ENCODE peak calls at places on chromosomes 13 and 19, in five cellular contexts. F is stomach, K is Peyer's patch, T is nephron progenitor cell, C is GM13976. P is an unnamed sample.

GRCh38 chr19:16262618-16263017 is 62.0 kb upstream of the KLF2 start:
- DNase-seq in F (peak; percentile 95), K (no peak), T (no peak), C (no peak), P (peak; percentile 48)

GRCh38 chr13:106568225-106569003 is 477 bp upstream of the ARGLU1 start:
- DNase-seq in C (no peak), F (no peak), K (no peak), T (no peak), P (no peak)

GRCh38 chr13:28522871-28523270 is 27.9 kb upstream of the FLT1 start:
- DNase-seq in K (no peak), T (no peak), C (no peak), F (no peak), P (no peak)

GRCh38 chr19:18450934-18451836 is 13.3 kb upstream of the ISYNA1 start:
- DNase-seq in F (peak; percentile 91), T (peak; percentile 97), C (peak; percentile 94), K (peak; percentile 92), P (peak; percentile 79)

GRCh38 chr19:18366027-18366435 is 19.9 kb upstream of the GDF15 start:
- DNase-seq in C (no peak), K (no peak), T (no peak), F (no peak), P (no peak)

GRCh38 chr19:45920458-45920857 is 5.9 kb upstream of the NANOS2 start:
- DNase-seq in C (no peak), F (no peak), T (no peak), K (no peak), P (no peak)

GRCh38 chr19:16417660-16418596 is 53.8 kb downstream of the EPS15L1 start:
- DNase-seq in T (peak; percentile 75), C (peak; percentile 91), F (peak; percentile 75), K (peak; percentile 66), P (peak; percentile 39)

GRCh38 chr13:36000028-36000427 is 131.2 kb downstream of the DCLK1 start:
- DNase-seq in F (no peak), C (no peak), K (no peak), T (no peak), P (no peak)

GRCh38 chr19:47035127-47035494 is 13.3 kb downstream of the TMEM160 start:
- DNase-seq in F (no peak), C (no peak), T (peak; percentile 36), K (no peak), P (no peak)

GRCh38 chr13:48505597-48506091 is 27.2 kb downstream of the RCBTB2 start:
- DNase-seq in C (peak; percentile 56), T (no peak), K (no peak), F (no peak), P (no peak)

GRCh38 chr13:25709088-25709487 is 337.3 kb downstream of the ATP8A2 start:
- DNase-seq in K (no peak), C (no peak), T (no peak), F (no peak), P (no peak)

GRCh38 chr13:109672545-109672944 is 113.8 kb downstream of the IRS2 start:
- DNase-seq in K (no peak), C (no peak), T (no peak), F (no peak), P (no peak)

GRCh38 chr19:13610042-13610691 is 103.9 kb upstream of the CACNA1A start:
- DNase-seq in K (peak; percentile 53), T (no peak), C (no peak), F (peak; percentile 29), P (no peak)
- TF ChIP-seq CTCF in K (no peak), T (no peak), C (no peak), F (no peak), P (no peak)

GRCh38 chr19:50046649-50047503 is 21.1 kb downstream of the ZNF473 start:
- DNase-seq in T (peak; percentile 30), F (peak; percentile 29), K (no peak), C (no peak), P (no peak)
- TF ChIP-seq CTCF in T (peak; percentile 35), F (no peak), K (peak; percentile 64), C (peak; percentile 32), P (no peak)

DNA sequence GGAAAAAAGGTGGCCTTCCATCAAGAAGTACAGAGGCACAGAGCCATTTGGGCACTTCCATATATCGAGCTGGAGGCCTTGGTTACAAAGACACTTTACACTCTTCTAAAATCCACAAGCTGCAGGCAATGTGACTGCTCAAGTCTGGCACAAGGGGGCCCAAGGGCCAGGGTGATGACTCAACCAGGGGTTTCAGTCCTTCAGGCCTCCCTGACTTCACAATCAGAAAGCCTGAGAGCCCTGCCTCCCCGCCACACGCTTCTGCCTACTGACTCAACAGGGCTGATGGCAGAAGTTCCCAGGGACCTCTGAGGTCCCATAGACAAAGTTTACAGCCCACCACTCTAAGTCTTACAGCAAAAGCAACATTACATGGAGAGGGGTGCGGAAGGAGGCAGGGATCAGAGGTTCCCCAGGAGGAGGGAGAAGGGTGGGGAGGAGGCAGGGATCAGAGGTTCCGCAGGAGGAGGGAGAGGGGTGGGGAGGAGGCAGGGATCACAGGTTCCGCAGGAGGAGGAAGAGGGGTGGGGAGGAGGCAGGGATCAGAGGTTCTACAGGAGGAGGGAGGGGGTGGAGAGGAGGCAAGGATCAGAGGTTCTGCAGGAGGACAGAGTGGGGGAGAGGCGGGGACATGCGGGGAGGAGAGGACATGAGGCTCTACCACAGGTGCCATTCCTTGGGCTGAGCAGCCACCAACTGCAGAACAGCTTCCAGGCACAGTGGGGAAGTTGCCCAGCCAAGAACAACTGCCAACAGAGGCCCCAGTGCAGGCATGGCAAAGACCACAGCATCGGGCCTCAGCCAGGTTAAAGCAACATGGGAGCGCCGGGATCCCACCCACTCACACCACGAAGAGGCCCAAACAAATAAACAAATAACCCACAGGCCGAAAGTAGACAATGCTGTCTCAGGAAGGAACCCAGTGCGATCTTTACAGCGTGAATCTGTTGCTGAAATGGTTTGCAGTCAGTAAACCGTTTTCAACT is 52.0 kb downstream of the SLC7A1 start:
- DNase-seq in T (no peak), K (peak; percentile 81), F (no peak), C (peak; percentile 81), P (no peak)
- TF ChIP-seq CTCF in T (no peak), K (peak; percentile 6), F (no peak), C (peak; percentile 23), P (no peak)

GRCh38 chr19:11970174-11970573 is 5.3 kb downstream of the ZNF763 start:
- DNase-seq in F (no peak), K (no peak), T (no peak), C (no peak), P (no peak)

GRCh38 chr19:11963566-11964355 is 1.1 kb upstream of the ZNF763 start:
- DNase-seq in K (peak; percentile 73), F (peak; percentile 76), C (peak; percentile 81), T (peak; percentile 82), P (peak; percentile 53)

GRCh38 chr19:11964858-11965645 is at the start of gene ZNF763:
- DNase-seq in T (peak; percentile 94), F (peak; percentile 96), K (peak; percentile 96), C (peak; percentile 92), P (peak; percentile 85)

DNA sequence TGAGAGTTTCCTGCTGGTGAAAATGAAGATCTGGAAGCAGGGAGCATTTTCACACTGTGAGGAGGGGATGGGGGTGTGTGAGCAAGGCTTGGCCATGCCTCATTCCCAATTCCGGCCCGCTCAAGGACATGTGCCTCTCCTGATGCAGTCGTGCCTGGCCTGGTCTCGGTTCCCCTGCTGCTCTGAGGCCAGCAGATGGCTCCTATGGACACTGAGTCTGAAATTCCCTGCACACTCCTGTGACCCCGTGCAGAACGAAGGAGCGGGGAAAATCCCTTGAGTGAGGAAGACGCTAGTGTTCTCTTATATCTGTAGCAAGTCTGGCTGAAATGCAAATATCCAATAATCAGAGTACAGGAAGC is 363 bp upstream of the ZNF763 start:
- DNase-seq in K (no peak), C (no peak), F (no peak), T (no peak), P (no peak)
- TF ChIP-seq CTCF in K (no peak), C (peak; percentile 31), F (no peak), T (no peak), P (no peak)

DNA sequence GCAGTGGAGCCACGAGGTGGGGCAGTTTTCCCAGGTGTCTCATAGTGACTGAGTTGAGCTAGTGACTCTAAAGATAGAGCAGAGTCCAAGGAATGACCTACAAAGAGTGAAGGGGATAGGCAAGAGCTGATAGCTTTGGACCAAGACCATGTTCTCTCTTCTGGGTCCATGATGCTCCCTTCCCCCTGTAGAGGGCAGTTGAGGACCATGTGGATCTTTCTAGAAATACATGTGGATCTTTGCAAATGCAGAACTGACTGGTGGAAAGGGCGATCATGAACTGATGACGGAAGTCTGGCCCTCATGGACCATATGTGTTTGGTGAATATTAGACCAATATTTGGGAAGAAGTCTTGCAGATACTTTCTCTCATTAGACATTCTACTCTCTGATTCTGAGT is 6.9 kb downstream of the PSG1 start:
- DNase-seq in K (no peak), T (no peak), C (no peak), F (no peak), P (no peak)
- TF ChIP-seq CTCF in K (no peak), T (no peak), C (no peak), F (no peak), P (no peak)

DNA sequence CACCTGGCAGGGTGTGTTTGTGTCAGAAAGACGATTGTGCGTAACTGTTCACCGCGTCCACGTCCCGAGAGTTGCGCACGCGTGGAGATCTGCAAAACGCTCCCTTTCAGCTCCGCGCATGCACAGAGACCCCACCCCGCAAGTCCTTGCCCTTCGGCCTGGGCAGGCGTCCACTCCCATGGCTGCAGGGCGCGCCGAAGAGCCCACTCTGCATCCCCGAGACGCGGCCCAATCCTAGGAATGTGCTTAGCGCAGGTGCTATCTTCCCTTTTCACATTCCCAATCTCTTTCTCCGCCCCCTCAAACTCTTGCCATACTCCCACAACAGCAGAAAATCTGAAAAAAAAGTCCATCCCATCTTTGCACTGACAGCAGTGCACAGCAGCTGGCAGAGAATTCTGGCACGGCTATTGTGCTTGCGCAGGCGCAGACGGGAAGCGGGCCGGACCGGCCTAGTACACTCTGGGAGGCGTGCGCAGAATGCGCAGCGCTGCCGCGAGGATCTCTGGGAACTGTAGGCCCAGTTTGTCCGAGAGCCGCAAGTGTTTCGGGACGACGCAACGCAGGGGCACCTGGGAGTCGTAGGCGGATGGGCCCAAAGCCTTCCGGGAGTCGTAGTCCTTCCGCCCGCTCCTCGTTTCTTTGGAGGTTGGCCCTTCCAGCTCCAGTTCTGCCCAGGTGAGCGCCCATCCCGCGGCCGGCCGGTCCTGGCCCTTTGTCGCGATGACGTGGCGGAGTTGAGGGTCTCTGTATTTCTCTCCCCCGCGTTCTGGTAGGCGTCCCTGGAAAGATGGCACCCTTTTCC is 23.1 kb downstream of the ZNF175 start:
- DNase-seq in K (peak; percentile 98), T (peak; percentile 98), C (peak; percentile 98), F (peak; percentile 99), P (peak; percentile 95)
- TF ChIP-seq CTCF in K (no peak), T (no peak), C (no peak), F (no peak), P (no peak)

GRCh38 chr19:7497292-7497691 is 8.5 kb upstream of the PEX11G start:
- DNase-seq in C (no peak), F (no peak), K (no peak), T (peak; percentile 42), P (no peak)
- TF ChIP-seq CTCF in C (no peak), F (no peak), K (peak; percentile 38), T (peak; percentile 49), P (no peak)

GRCh38 chr19:35154535-35155406 is at the start of gene FXYD5:
- DNase-seq in T (peak; percentile 68), F (peak; percentile 68), C (peak; percentile 86), K (no peak), P (no peak)
- TF ChIP-seq CTCF in T (no peak), F (no peak), C (no peak), K (no peak), P (no peak)

P was measured in mesothelial cell of epicardium.